ENCODE peak calls at places on chromosome 13, in six cellular contexts. One of them, this sample, is unnamed.

GRCh38 chr13:55439450-55439849 is 1701.3 kb upstream of the PRR20A start:
- DNase-seq in iris pigment epithelial cell: no peak
- DNase-seq in left colon: no peak
- DNase-seq in GM03348: no peak
- DNase-seq in RKO: no peak
- DNase-seq in GM23248: no peak
- DNase-seq in this sample: no peak

GRCh38 chr13:98239156-98240076 is 62.3 kb upstream of the RNF113B start:
- DNase-seq in iris pigment epithelial cell: no peak
- DNase-seq in left colon: no peak
- DNase-seq in GM03348: no peak
- DNase-seq in RKO: no peak
- DNase-seq in GM23248: no peak
- DNase-seq in this sample: no peak

GRCh38 chr13:95833126-95833525 is 156.2 kb downstream of the DNAJC3 start:
- DNase-seq in iris pigment epithelial cell: peak; percentile 22
- DNase-seq in left colon: no peak
- DNase-seq in GM03348: no peak
- DNase-seq in RKO: no peak
- DNase-seq in GM23248: no peak
- DNase-seq in this sample: no peak

GRCh38 chr13:44197791-44198770 is 175.5 kb upstream of the SERP2 start:
- DNase-seq in iris pigment epithelial cell: peak; percentile 22
- DNase-seq in left colon: no peak
- DNase-seq in GM03348: no peak
- DNase-seq in RKO: no peak
- DNase-seq in GM23248: no peak
- DNase-seq in this sample: no peak

GRCh38 chr13:108859202-108860012 is 230.0 kb downstream of the MYO16 start:
- DNase-seq in iris pigment epithelial cell: peak; percentile 94
- DNase-seq in left colon: no peak
- DNase-seq in GM03348: peak; percentile 41
- DNase-seq in RKO: no peak
- DNase-seq in GM23248: peak; percentile 28
- DNase-seq in this sample: no peak

GRCh38 chr13:31195616-31196015 is 4.2 kb upstream of the B3GLCT start:
- DNase-seq in iris pigment epithelial cell: no peak
- DNase-seq in left colon: no peak
- DNase-seq in GM03348: no peak
- DNase-seq in RKO: no peak
- DNase-seq in GM23248: peak; percentile 37
- DNase-seq in this sample: no peak

GRCh38 chr13:69654392-69654791 is 453.2 kb upstream of the ATXN8OS start:
- DNase-seq in iris pigment epithelial cell: no peak
- DNase-seq in left colon: no peak
- DNase-seq in GM03348: no peak
- DNase-seq in RKO: peak; percentile 4
- DNase-seq in GM23248: no peak
- DNase-seq in this sample: no peak

GRCh38 chr13:50645092-50645491 is 198.4 kb downstream of the DLEU7 start:
- DNase-seq in iris pigment epithelial cell: peak; percentile 93
- DNase-seq in left colon: no peak
- DNase-seq in GM03348: peak; percentile 60
- DNase-seq in RKO: no peak
- DNase-seq in GM23248: peak; percentile 65
- DNase-seq in this sample: no peak

GRCh38 chr13:36992362-36992761 is 6.8 kb downstream of the ALG5 start:
- DNase-seq in iris pigment epithelial cell: no peak
- DNase-seq in left colon: no peak
- DNase-seq in GM03348: no peak
- DNase-seq in RKO: no peak
- DNase-seq in GM23248: no peak
- DNase-seq in this sample: no peak

GRCh38 chr13:75505327-75505726 is 23.4 kb upstream of the TBC1D4 start:
- DNase-seq in iris pigment epithelial cell: no peak
- DNase-seq in left colon: no peak
- DNase-seq in GM03348: no peak
- DNase-seq in RKO: no peak
- DNase-seq in GM23248: no peak
- DNase-seq in this sample: no peak

GRCh38 chr13:113618455-113618854 is 33.9 kb downstream of the TFDP1 start:
- DNase-seq in iris pigment epithelial cell: no peak
- DNase-seq in left colon: no peak
- DNase-seq in GM03348: no peak
- DNase-seq in RKO: no peak
- DNase-seq in GM23248: no peak
- DNase-seq in this sample: no peak

GRCh38 chr13:100128838-100129237 is 39.9 kb downstream of the PCCA start:
- DNase-seq in iris pigment epithelial cell: no peak
- DNase-seq in left colon: no peak
- DNase-seq in GM03348: no peak
- DNase-seq in RKO: no peak
- DNase-seq in GM23248: no peak
- DNase-seq in this sample: no peak

GRCh38 chr13:35618565-35619083 is 142.1 kb upstream of the MAB21L1 start:
- DNase-seq in iris pigment epithelial cell: no peak
- DNase-seq in left colon: no peak
- DNase-seq in GM03348: no peak
- DNase-seq in RKO: no peak
- DNase-seq in GM23248: no peak
- DNase-seq in this sample: no peak

GRCh38 chr13:53921473-53921872 is 892.9 kb downstream of the OLFM4 start:
- DNase-seq in iris pigment epithelial cell: no peak
- DNase-seq in left colon: no peak
- DNase-seq in GM03348: peak; percentile 1
- DNase-seq in RKO: no peak
- DNase-seq in GM23248: no peak
- DNase-seq in this sample: no peak

GRCh38 chr13:46612258-46612657 is 59.3 kb downstream of the LRCH1 start:
- DNase-seq in iris pigment epithelial cell: no peak
- DNase-seq in left colon: no peak
- DNase-seq in GM03348: no peak
- DNase-seq in RKO: no peak
- DNase-seq in GM23248: no peak
- DNase-seq in this sample: no peak

GRCh38 chr13:39040206-39040605 is 1.9 kb downstream of the NHLRC3 start:
- DNase-seq in iris pigment epithelial cell: peak; percentile 17
- DNase-seq in left colon: no peak
- DNase-seq in GM03348: peak; percentile 9
- DNase-seq in RKO: no peak
- DNase-seq in GM23248: peak; percentile 34
- DNase-seq in this sample: no peak

GRCh38 chr13:39418424-39418823 is 184.6 kb downstream of the LHFPL6 start:
- DNase-seq in iris pigment epithelial cell: no peak
- DNase-seq in left colon: no peak
- DNase-seq in GM03348: no peak
- DNase-seq in RKO: no peak
- DNase-seq in GM23248: no peak
- DNase-seq in this sample: no peak

This sample was measured in suprapubic skin.